ENCODE peak calls at places on chromosomes 16 and 17, in five cellular contexts. T is activated CD4-positive, alpha-beta T cell treated with anti-CD3 and anti-CD28 coated beads, Interleukin-2, amount 10 ng/mL, durations not matched to agents 7 days and 5 days; Z is IMR-90; W is Daoy; M is activated naive CD8-positive, alpha-beta T cell treated with anti-CD3 and anti-CD28 coated beads, Interleukin-2, amount 50 U/mL, for 16 hours. J is an unnamed sample.

GRCh38 chr17:77750427-77751043 is 208.0 kb upstream of the TNRC6C start:
- DNase-seq in T (no peak), W (no peak), M (no peak), Z (no peak), J (no peak)

GRCh38 chr17:37025241-37025640 is 76.5 kb downstream of the AATF start:
- DNase-seq in W (no peak), T (no peak), M (no peak), Z (no peak), J (no peak)

GRCh38 chr16:56199164-56199563 is 7.9 kb downstream of the GNAO1 start:
- DNase-seq in Z (no peak), W (no peak), M (no peak), T (peak), J (no peak)

GRCh38 chr17:57114085-57114673 is 29.1 kb downstream of the AKAP1 start:
- DNase-seq in W (peak), M (peak), Z (peak), T (peak), J (peak)

GRCh38 chr17:28727727-28728363 is 743 bp upstream of the NEK8 start:
- DNase-seq in M (peak), T (peak), Z (peak), W (peak), J (peak)

GRCh38 chr16:57814896-57815295 is 12.6 kb upstream of the KIFC3 start:
- DNase-seq in W (no peak), M (no peak), Z (no peak), T (no peak), J (no peak)

GRCh38 chr17:34235389-34236028 is 19.6 kb upstream of the CCL2 start:
- DNase-seq in W (peak), M (no peak), Z (peak), T (no peak), J (no peak)

GRCh38 chr17:82876602-82877391 is 37.0 kb upstream of the ZNF750 start:
- DNase-seq in T (no peak), M (no peak), W (peak), Z (peak), J (no peak)

GRCh38 chr17:81577278-81578000 is 25.3 kb upstream of the FAAP100 start:
- DNase-seq in Z (no peak), T (no peak), W (no peak), M (no peak), J (no peak)

GRCh38 chr16:64892843-64893242 is 229.0 kb downstream of the CDH11 start:
- DNase-seq in T (no peak), M (no peak), Z (peak), W (peak), J (no peak)

J was measured in NCI-H1436.